ENCODE peak calls at places on chromosomes 6 and 20, in six cellular contexts. One of them, this sample, is unnamed. For H3K36me3, the result is how much of the 10 kb centered on the place peaks cover.

GRCh38 chr20:47362361-47363219 is 6.1 kb upstream of the ZMYND8 start:
- DNase-seq in mesendoderm: no peak
- DNase-seq in right atrium auricular region: no peak
- DNase-seq in brain microvascular endothelial cell: no peak
- DNase-seq in WERI-Rb-1: no peak
- DNase-seq in mucosa of descending colon: no peak
- DNase-seq in this sample: no peak

GRCh38 chr6:83442752-83443151 is 11.9 kb upstream of the ME1 start:
- DNase-seq in brain microvascular endothelial cell: no peak
- DNase-seq in mesendoderm: no peak
- DNase-seq in right atrium auricular region: no peak
- DNase-seq in WERI-Rb-1: no peak
- DNase-seq in mucosa of descending colon: no peak
- DNase-seq in this sample: no peak

GRCh38 chr20:47357296-47358051 is 975 bp upstream of the ZMYND8 start:
- DNase-seq in mesendoderm: peak
- DNase-seq in mucosa of descending colon: peak
- DNase-seq in right atrium auricular region: peak
- DNase-seq in WERI-Rb-1: peak
- DNase-seq in brain microvascular endothelial cell: peak
- DNase-seq in this sample: peak

GRCh38 chr6:6915219-6915618 is 192.5 kb upstream of the RREB1 start:
- DNase-seq in WERI-Rb-1: peak
- DNase-seq in mucosa of descending colon: no peak
- DNase-seq in brain microvascular endothelial cell: no peak
- DNase-seq in mesendoderm: peak
- DNase-seq in right atrium auricular region: no peak
- DNase-seq in this sample: no peak

GRCh38 chr6:145814035-145814500 is 527 bp downstream of the FBXO30 start:
- DNase-seq in mucosa of descending colon: no peak
- DNase-seq in brain microvascular endothelial cell: peak
- DNase-seq in WERI-Rb-1: peak
- DNase-seq in mesendoderm: peak
- DNase-seq in right atrium auricular region: no peak
- DNase-seq in this sample: peak

GRCh38 chr6:101090281-101090680 is 209.2 kb upstream of the ASCC3 start:
- DNase-seq in mucosa of descending colon: no peak
- DNase-seq in WERI-Rb-1: no peak
- DNase-seq in brain microvascular endothelial cell: peak
- DNase-seq in right atrium auricular region: no peak
- DNase-seq in mesendoderm: no peak
- DNase-seq in this sample: no peak

GRCh38 chr6:127342296-127342945 is 988 bp downstream of the ECHDC1 start:
- DNase-seq in brain microvascular endothelial cell: peak
- DNase-seq in right atrium auricular region: no peak
- DNase-seq in mesendoderm: peak
- DNase-seq in WERI-Rb-1: peak
- DNase-seq in mucosa of descending colon: no peak
- DNase-seq in this sample: peak

GRCh38 chr6:79872986-79873385 is 74.4 kb downstream of the ELOVL4 start:
- DNase-seq in brain microvascular endothelial cell: peak
- DNase-seq in WERI-Rb-1: no peak
- DNase-seq in right atrium auricular region: no peak
- DNase-seq in mucosa of descending colon: no peak
- DNase-seq in mesendoderm: peak
- DNase-seq in this sample: no peak

GRCh38 chr20:10658876-10659632 is 14.7 kb downstream of the JAG1 start:
- DNase-seq in mesendoderm: no peak
- DNase-seq in WERI-Rb-1: no peak
- DNase-seq in right atrium auricular region: no peak
- DNase-seq in brain microvascular endothelial cell: no peak
- DNase-seq in mucosa of descending colon: no peak
- DNase-seq in this sample: no peak

GRCh38 chr20:36210561-36210960 is 25.7 kb upstream of the AAR2 start:
- DNase-seq in mesendoderm: no peak
- DNase-seq in brain microvascular endothelial cell: no peak
- DNase-seq in right atrium auricular region: no peak
- DNase-seq in WERI-Rb-1: no peak
- DNase-seq in mucosa of descending colon: no peak
- DNase-seq in this sample: no peak

GRCh38 chr6:26097268-26097875 is 10.1 kb downstream of the HFE start:
- DNase-seq in right atrium auricular region: peak
- DNase-seq in mesendoderm: peak
- DNase-seq in brain microvascular endothelial cell: peak
- DNase-seq in WERI-Rb-1: peak
- DNase-seq in mucosa of descending colon: peak
- DNase-seq in this sample: peak

GRCh38 chr6:47810885-47811284 is 29.1 kb downstream of the OPN5 start:
- DNase-seq in brain microvascular endothelial cell: no peak
- DNase-seq in mucosa of descending colon: no peak
- DNase-seq in right atrium auricular region: no peak
- DNase-seq in mesendoderm: peak
- DNase-seq in WERI-Rb-1: no peak
- DNase-seq in this sample: no peak

GRCh38 chr6:165019681-165020080 is 289.7 kb downstream of the C6orf118 start:
- DNase-seq in mucosa of descending colon: no peak
- DNase-seq in right atrium auricular region: no peak
- DNase-seq in brain microvascular endothelial cell: no peak
- DNase-seq in WERI-Rb-1: no peak
- DNase-seq in mesendoderm: no peak
- DNase-seq in this sample: no peak

GRCh38 chr6:41599015-41599835 is 39.0 kb upstream of the MDFI start:
- DNase-seq in mucosa of descending colon: peak
- DNase-seq in WERI-Rb-1: no peak
- DNase-seq in brain microvascular endothelial cell: no peak
- DNase-seq in mesendoderm: no peak
- DNase-seq in right atrium auricular region: no peak
- DNase-seq in this sample: no peak

GRCh38 chr6:150056156-150056555 is 12.8 kb downstream of the ULBP3 start:
- DNase-seq in brain microvascular endothelial cell: no peak
- DNase-seq in WERI-Rb-1: no peak
- DNase-seq in right atrium auricular region: no peak
- DNase-seq in mesendoderm: no peak
- DNase-seq in mucosa of descending colon: no peak
- DNase-seq in this sample: no peak

GRCh38 chr6:37657117-37657886 is 40.4 kb downstream of the MDGA1 start:
- DNase-seq in right atrium auricular region: no peak
- DNase-seq in brain microvascular endothelial cell: peak
- DNase-seq in mucosa of descending colon: no peak
- DNase-seq in mesendoderm: peak
- DNase-seq in WERI-Rb-1: no peak
- DNase-seq in this sample: no peak

GRCh38 chr20:15446373-15446772 is 1109.0 kb upstream of the FLRT3 start:
- DNase-seq in right atrium auricular region: no peak
- DNase-seq in brain microvascular endothelial cell: no peak
- DNase-seq in mucosa of descending colon: no peak
- DNase-seq in mesendoderm: no peak
- DNase-seq in WERI-Rb-1: no peak
- DNase-seq in this sample: no peak

GRCh38 chr6:25122001-25122400 is 157.2 kb upstream of the CARMIL1 start:
- DNase-seq in brain microvascular endothelial cell: peak
- DNase-seq in mucosa of descending colon: no peak
- DNase-seq in mesendoderm: peak
- DNase-seq in right atrium auricular region: peak
- DNase-seq in WERI-Rb-1: no peak
- DNase-seq in this sample: no peak

GRCh38 chr20:37378785-37379598 is 33.1 kb downstream of the SRC start:
- DNase-seq in WERI-Rb-1: no peak
- DNase-seq in brain microvascular endothelial cell: peak
- DNase-seq in right atrium auricular region: no peak
- DNase-seq in mucosa of descending colon: peak
- DNase-seq in mesendoderm: peak
- DNase-seq in this sample: peak

GRCh38 chr6:100664274-100665040 is 199.7 kb upstream of the SIM1 start:
- DNase-seq in brain microvascular endothelial cell: no peak
- DNase-seq in WERI-Rb-1: no peak
- DNase-seq in mesendoderm: peak
- DNase-seq in mucosa of descending colon: no peak
- DNase-seq in right atrium auricular region: no peak
- DNase-seq in this sample: peak

GRCh38 chr6:144052488-144052887 is 42.9 kb downstream of the SF3B5 start:
- DNase-seq in mesendoderm: no peak
- DNase-seq in WERI-Rb-1: no peak
- DNase-seq in right atrium auricular region: no peak
- DNase-seq in mucosa of descending colon: no peak
- DNase-seq in brain microvascular endothelial cell: no peak
- DNase-seq in this sample: no peak

GRCh38 chr6:2772840-2773239 is 7.6 kb downstream of the WRNIP1 start:
- DNase-seq in brain microvascular endothelial cell: no peak
- DNase-seq in mesendoderm: no peak
- DNase-seq in mucosa of descending colon: no peak
- DNase-seq in right atrium auricular region: no peak
- DNase-seq in WERI-Rb-1: no peak
- DNase-seq in this sample: no peak

GRCh38 chr6:119966484-119966883 is 616.9 kb upstream of the MAN1A1 start:
- DNase-seq in mesendoderm: peak
- DNase-seq in brain microvascular endothelial cell: no peak
- DNase-seq in right atrium auricular region: no peak
- DNase-seq in WERI-Rb-1: peak
- DNase-seq in mucosa of descending colon: no peak
- DNase-seq in this sample: no peak

GRCh38 chr20:34874094-34874654 is 1.5 kb upstream of the GGT7 start:
- DNase-seq in brain microvascular endothelial cell: peak
- DNase-seq in WERI-Rb-1: peak
- DNase-seq in mesendoderm: peak
- DNase-seq in mucosa of descending colon: peak
- DNase-seq in right atrium auricular region: peak
- DNase-seq in this sample: peak

GRCh38 chr6:150325093-150325772 is 43.6 kb upstream of the IYD start:
- DNase-seq in WERI-Rb-1: no peak
- DNase-seq in right atrium auricular region: no peak
- DNase-seq in mesendoderm: no peak
- DNase-seq in brain microvascular endothelial cell: no peak
- DNase-seq in mucosa of descending colon: no peak
- DNase-seq in this sample: no peak

GRCh38 chr6:84026721-84027164 is 6.8 kb upstream of the MRAP2 start:
- DNase-seq in mucosa of descending colon: peak
- DNase-seq in brain microvascular endothelial cell: no peak
- DNase-seq in mesendoderm: no peak
- DNase-seq in WERI-Rb-1: no peak
- DNase-seq in right atrium auricular region: no peak
- DNase-seq in this sample: no peak

GRCh38 chr6:11270030-11271027 is 37.9 kb upstream of the NEDD9 start:
- DNase-seq in right atrium auricular region: peak
- DNase-seq in mesendoderm: peak
- DNase-seq in mucosa of descending colon: peak
- DNase-seq in brain microvascular endothelial cell: peak
- DNase-seq in WERI-Rb-1: no peak
- DNase-seq in this sample: peak

GRCh38 chr6:14924126-14925024 is 321.5 kb upstream of the JARID2 start:
- DNase-seq in right atrium auricular region: no peak
- DNase-seq in brain microvascular endothelial cell: no peak
- DNase-seq in mucosa of descending colon: no peak
- DNase-seq in WERI-Rb-1: peak
- DNase-seq in mesendoderm: peak
- DNase-seq in this sample: no peak

GRCh38 chr20:3101737-3102574 is 17.4 kb upstream of the AVP start:
- DNase-seq in mucosa of descending colon: no peak
- DNase-seq in WERI-Rb-1: no peak
- DNase-seq in right atrium auricular region: no peak
- DNase-seq in brain microvascular endothelial cell: no peak
- DNase-seq in mesendoderm: no peak
- DNase-seq in this sample: no peak

DNA sequence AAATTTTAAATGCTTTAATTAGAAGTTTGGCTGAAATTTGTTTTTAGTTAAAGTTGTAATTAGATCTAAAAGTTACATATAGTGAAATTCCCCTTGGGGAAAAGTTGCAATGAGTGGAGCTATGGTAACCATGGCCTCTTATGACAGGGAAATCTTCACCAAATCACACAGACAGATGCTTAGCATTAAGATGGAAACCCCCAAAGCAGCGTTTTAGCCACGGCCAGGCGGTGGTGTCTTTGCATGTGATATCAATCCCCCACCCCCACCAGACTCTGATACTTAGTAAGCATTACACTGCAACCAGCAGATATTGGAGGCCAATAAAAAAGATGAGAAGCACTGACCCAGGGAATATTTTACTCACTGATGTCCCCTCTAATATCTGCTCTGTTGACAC is 75.7 kb downstream of the REPS1 start:
- DNase-seq in WERI-Rb-1: no peak
- DNase-seq in mesendoderm: no peak
- DNase-seq in brain microvascular endothelial cell: no peak
- DNase-seq in mucosa of descending colon: no peak
- DNase-seq in right atrium auricular region: no peak
- DNase-seq in this sample: no peak
- H3K36me3 ChIP-seq in WERI-Rb-1: under half
- H3K36me3 ChIP-seq in mesendoderm: under half
- H3K36me3 ChIP-seq in brain microvascular endothelial cell: under half
- H3K36me3 ChIP-seq in mucosa of descending colon: under half
- H3K36me3 ChIP-seq in right atrium auricular region: half or more
- H3K36me3 ChIP-seq in this sample: under half

GRCh38 chr6:4023240-4023639 is 55.7 kb downstream of the FAM217A start:
- DNase-seq in mesendoderm: no peak
- DNase-seq in mucosa of descending colon: no peak
- DNase-seq in WERI-Rb-1: no peak
- DNase-seq in right atrium auricular region: no peak
- DNase-seq in brain microvascular endothelial cell: no peak
- DNase-seq in this sample: no peak
- H3K4me3 ChIP-seq in mesendoderm: no peak
- H3K4me3 ChIP-seq in mucosa of descending colon: no peak
- H3K4me3 ChIP-seq in WERI-Rb-1: no peak
- H3K4me3 ChIP-seq in right atrium auricular region: no peak
- H3K4me3 ChIP-seq in brain microvascular endothelial cell: no peak
- H3K4me3 ChIP-seq in this sample: no peak

DNA sequence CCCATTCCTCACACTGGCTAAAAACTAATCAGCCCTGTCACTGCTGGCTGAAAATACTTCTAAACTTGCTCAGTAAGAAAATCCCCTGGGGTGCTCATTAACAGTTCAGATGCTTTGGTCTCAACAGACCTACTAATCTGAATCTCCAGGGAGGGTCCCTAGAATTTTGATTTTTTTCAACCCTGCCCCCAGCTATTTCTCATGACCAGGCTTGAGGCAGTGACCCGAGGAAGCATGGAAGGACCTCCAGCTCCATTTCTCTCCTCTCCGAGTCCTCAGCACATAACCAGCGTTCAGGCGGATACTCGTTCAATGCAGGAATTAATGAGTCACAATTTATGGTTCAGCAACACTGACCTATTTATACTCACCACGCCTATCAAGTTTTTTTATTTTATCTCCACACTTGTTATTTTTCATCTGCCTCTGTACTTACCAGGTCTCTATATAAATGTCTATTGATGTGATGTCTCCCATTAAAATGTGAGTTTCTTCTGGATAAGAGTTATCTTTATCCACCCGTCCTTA is 369.2 kb upstream of the CDH4 start:
- DNase-seq in WERI-Rb-1: no peak
- DNase-seq in right atrium auricular region: no peak
- DNase-seq in mucosa of descending colon: no peak
- DNase-seq in mesendoderm: no peak
- DNase-seq in brain microvascular endothelial cell: no peak
- DNase-seq in this sample: no peak
- H3K36me3 ChIP-seq in WERI-Rb-1: under half
- H3K36me3 ChIP-seq in right atrium auricular region: under half
- H3K36me3 ChIP-seq in mucosa of descending colon: under half
- H3K36me3 ChIP-seq in mesendoderm: under half
- H3K36me3 ChIP-seq in brain microvascular endothelial cell: under half
- H3K36me3 ChIP-seq in this sample: under half

DNA sequence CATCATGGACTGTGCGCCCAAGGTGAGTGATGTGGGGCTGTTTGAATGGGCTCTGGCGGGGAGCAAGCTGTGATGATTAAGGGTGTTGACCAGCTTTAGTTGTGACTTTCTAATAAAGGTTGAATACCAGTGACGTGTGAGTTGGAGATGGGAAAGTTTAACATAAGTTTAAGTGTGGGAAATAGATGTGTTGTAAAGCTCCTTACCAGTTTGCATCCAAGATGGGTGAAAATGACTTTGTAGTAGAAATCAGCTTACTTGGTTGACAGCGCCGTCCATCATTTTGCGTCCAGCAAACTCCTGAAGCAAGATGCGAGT is 372 bp downstream of the CASS4 start:
- DNase-seq in brain microvascular endothelial cell: no peak
- DNase-seq in mucosa of descending colon: no peak
- DNase-seq in mesendoderm: no peak
- DNase-seq in WERI-Rb-1: no peak
- DNase-seq in right atrium auricular region: no peak
- DNase-seq in this sample: no peak
- H3K4me3 ChIP-seq in brain microvascular endothelial cell: no peak
- H3K4me3 ChIP-seq in mucosa of descending colon: no peak
- H3K4me3 ChIP-seq in mesendoderm: no peak
- H3K4me3 ChIP-seq in WERI-Rb-1: no peak
- H3K4me3 ChIP-seq in right atrium auricular region: peak
- H3K4me3 ChIP-seq in this sample: no peak